ENCODE peak calls at places on chromosome 3, in seven cellular contexts. F, N, T, E, Z, O and C are unnamed samples.

GRCh38 chr3:177703788-177704187 is 506.5 kb upstream of the TBL1XR1 start:
- DNase-seq in E (no peak), O (no peak), N (no peak), Z (no peak), T (no peak), F (no peak), C (no peak)

GRCh38 chr3:187639912-187640822 is 30.0 kb downstream of the SST start:
- DNase-seq in Z (no peak), T (no peak), F (no peak), E (no peak), O (no peak), N (no peak), C (no peak)

GRCh38 chr3:42780892-42781700 is 8.0 kb upstream of the CCDC13 start:
- DNase-seq in E (no peak), F (no peak), N (peak; percentile 54), O (peak; percentile 68), T (no peak), Z (peak; percentile 61), C (no peak)

GRCh38 chr3:51773529-51773928 is 5.5 kb downstream of the IQCF6 start:
- DNase-seq in E (no peak), T (no peak), Z (no peak), N (no peak), F (no peak), O (no peak), C (no peak)

GRCh38 chr3:70554170-70554569 is 241.7 kb upstream of the MDFIC2 start:
- DNase-seq in E (no peak), Z (no peak), T (no peak), F (no peak), N (no peak), O (no peak), C (no peak)

GRCh38 chr3:183435701-183436100 is 7.3 kb upstream of the MCF2L2 start:
- DNase-seq in T (no peak), O (no peak), Z (no peak), F (no peak), N (no peak), E (no peak), C (no peak)

GRCh38 chr3:124858275-124858674 is 28.9 kb downstream of the ITGB5 start:
- DNase-seq in N (no peak), O (no peak), Z (no peak), T (no peak), E (no peak), F (no peak), C (no peak)

GRCh38 chr3:184184546-184185234 is 1.3 kb upstream of the ABCF3 start:
- DNase-seq in F (no peak), N (no peak), Z (no peak), T (no peak), E (no peak), O (no peak), C (no peak)

GRCh38 chr3:29465836-29466235 is 185.0 kb downstream of the RBMS3 start:
- DNase-seq in O (no peak), E (no peak), T (no peak), N (no peak), Z (no peak), F (no peak), C (no peak)

GRCh38 chr3:101963902-101964362 is 114.6 kb downstream of the NFKBIZ start:
- DNase-seq in O (no peak), E (no peak), T (no peak), N (no peak), Z (no peak), F (no peak), C (no peak)

GRCh38 chr3:179452166-179452544 is 885 bp upstream of the GNB4 start:
- DNase-seq in N (no peak), O (no peak), E (no peak), T (no peak), Z (no peak), F (no peak), C (no peak)

GRCh38 chr3:157354254-157354653 is 82.4 kb upstream of the PTX3 start:
- DNase-seq in Z (no peak), T (no peak), E (no peak), O (no peak), N (no peak), F (no peak), C (no peak)

GRCh38 chr3:79872483-79872882 is 104.7 kb upstream of the ROBO1 start:
- DNase-seq in N (no peak), Z (no peak), F (no peak), E (no peak), T (no peak), O (no peak), C (no peak)

GRCh38 chr3:71601811-71602210 is 18.3 kb upstream of the FOXP1 start:
- DNase-seq in O (no peak), E (no peak), F (no peak), T (no peak), N (no peak), Z (no peak), C (no peak)

GRCh38 chr3:72273615-72274014 is 488.7 kb upstream of the PROK2 start:
- DNase-seq in Z (no peak), F (no peak), N (no peak), T (no peak), O (no peak), E (no peak), C (no peak)

GRCh38 chr3:194604837-194605236 is 28.4 kb downstream of the TMEM44 start:
- DNase-seq in N (no peak), E (no peak), Z (peak; percentile 27), F (no peak), T (no peak), O (no peak), C (no peak)

GRCh38 chr3:12965999-12966846 is 107.0 kb downstream of the IQSEC1 start:
- DNase-seq in N (no peak), F (no peak), Z (no peak), O (no peak), T (no peak), E (no peak), C (no peak)

GRCh38 chr3:72085036-72085435 is 300.1 kb upstream of the PROK2 start:
- DNase-seq in N (no peak), T (no peak), Z (no peak), E (no peak), F (no peak), O (no peak), C (no peak)

GRCh38 chr3:54093849-54094248 is 28.5 kb upstream of the CACNA2D3 start:
- DNase-seq in Z (no peak), F (no peak), E (no peak), N (no peak), T (no peak), O (no peak), C (no peak)

GRCh38 chr3:156509209-156510174 is 45.4 kb downstream of the SSR3 start:
- DNase-seq in F (no peak), N (peak; percentile 37), O (peak; percentile 18), T (no peak), E (no peak), Z (peak; percentile 58), C (no peak)

GRCh38 chr3:3603351-3603750 is 195.9 kb upstream of the LRRN1 start:
- DNase-seq in F (no peak), N (no peak), O (no peak), Z (no peak), E (no peak), T (no peak), C (no peak)

GRCh38 chr3:179853176-179853575 is 183.6 kb downstream of the PEX5L start:
- DNase-seq in E (no peak), F (no peak), T (no peak), N (no peak), Z (no peak), O (no peak), C (no peak)

GRCh38 chr3:162295323-162295983 is 798.8 kb downstream of the OTOL1 start:
- DNase-seq in T (no peak), F (no peak), E (no peak), Z (no peak), O (no peak), N (peak; percentile 23), C (no peak)

GRCh38 chr3:8733332-8734094 is at the start of gene CAV3:
- DNase-seq in E (no peak), N (no peak), Z (no peak), T (peak; percentile 77), F (no peak), O (no peak), C (no peak)

GRCh38 chr3:13364602-13365271 is 55.4 kb downstream of the NUP210 start:
- DNase-seq in O (no peak), Z (no peak), T (no peak), E (no peak), N (no peak), F (no peak), C (no peak)

GRCh38 chr3:46993292-46993691 is 13.8 kb downstream of the NBEAL2 start:
- DNase-seq in N (no peak), Z (no peak), T (no peak), O (no peak), E (no peak), F (no peak), C (no peak)

GRCh38 chr3:37741644-37742043 is 120.0 kb upstream of the CTDSPL start:
- DNase-seq in Z (no peak), N (peak; percentile 23), E (peak; percentile 78), F (peak; percentile 72), O (peak; percentile 18), T (no peak), C (no peak)
- TF ChIP-seq POLR2AphosphoS5 in Z (no peak), N (no peak), E (peak; percentile 67), F (no peak), O (no peak), T (no peak), C (no peak)

GRCh38 chr3:56118968-56119367 is 349.3 kb downstream of the ERC2 start:
- DNase-seq in Z (no peak), N (no peak), F (no peak), O (no peak), E (no peak), T (no peak), C (no peak)

GRCh38 chr3:56115698-56116097 is 352.6 kb downstream of the ERC2 start:
- DNase-seq in N (no peak), F (no peak), E (no peak), O (no peak), T (no peak), Z (no peak), C (no peak)

GRCh38 chr3:56111651-56112250 is 356.5 kb downstream of the ERC2 start:
- DNase-seq in T (no peak), E (no peak), O (no peak), Z (no peak), F (no peak), N (no peak), C (no peak)

GRCh38 chr3:56110886-56111285 is 357.4 kb downstream of the ERC2 start:
- DNase-seq in E (no peak), T (no peak), N (no peak), Z (no peak), O (no peak), F (no peak), C (no peak)

GRCh38 chr3:56115199-56115598 is 353.1 kb downstream of the ERC2 start:
- DNase-seq in O (no peak), N (no peak), Z (no peak), F (no peak), E (no peak), T (no peak), C (no peak)
- H3K27ac ChIP-seq in O (no peak overlapping the region), N (no peak overlapping the region), Z (no peak overlapping the region), F (no peak overlapping the region), E (no peak overlapping the region), T (no peak overlapping the region), C (no peak overlapping the region)

GRCh38 chr3:141425523-141426233 is 57.4 kb downstream of the ZBTB38 start:
- DNase-seq in Z (peak; percentile 26), O (peak; percentile 45), N (no peak), T (no peak), F (no peak), E (no peak), C (no peak)
- TF ChIP-seq POLR2A in Z (no peak), O (no peak), N (no peak), T (no peak), F (no peak), E (no peak), C (no peak)

GRCh38 chr3:185737020-185737419 is 87.8 kb downstream of the IGF2BP2 start:
- DNase-seq in F (no peak), Z (no peak), T (no peak), N (no peak), O (no peak), E (no peak), C (no peak)
- TF ChIP-seq POLR2AphosphoS5 in F (no peak), Z (no peak), T (no peak), N (no peak), O (no peak), E (no peak), C (no peak)